ENCODE peak calls at places on chromosomes 1 and 21, in seven cellular contexts. One of them, this sample, is unnamed.

GRCh38 chr21:45594721-45595489 is 48.6 kb upstream of the PCBP3 start:
- DNase-seq in stromal cell of bone marrow: no peak
- DNase-seq in NT2/D1: no peak
- DNase-seq in PC-9: no peak
- DNase-seq in mesendoderm: no peak
- DNase-seq in GM12865: no peak
- DNase-seq in ovary: no peak
- DNase-seq in this sample: no peak

GRCh38 chr1:26696645-26697440 is 1.0 kb downstream of the ARID1A start:
- DNase-seq in stromal cell of bone marrow: no peak
- DNase-seq in NT2/D1: no peak
- DNase-seq in PC-9: no peak
- DNase-seq in mesendoderm: no peak
- DNase-seq in GM12865: peak
- DNase-seq in ovary: peak
- DNase-seq in this sample: peak

GRCh38 chr21:31489014-31489413 is 145.0 kb upstream of the TIAM1 start:
- DNase-seq in stromal cell of bone marrow: no peak
- DNase-seq in NT2/D1: no peak
- DNase-seq in PC-9: no peak
- DNase-seq in mesendoderm: no peak
- DNase-seq in GM12865: no peak
- DNase-seq in ovary: no peak
- DNase-seq in this sample: no peak

GRCh38 chr21:34857122-34857713 is 188.4 kb downstream of the CLIC6 start:
- DNase-seq in stromal cell of bone marrow: no peak
- DNase-seq in NT2/D1: no peak
- DNase-seq in PC-9: no peak
- DNase-seq in mesendoderm: no peak
- DNase-seq in GM12865: no peak
- DNase-seq in ovary: no peak
- DNase-seq in this sample: no peak

GRCh38 chr1:74427676-74428075 is 84.7 kb downstream of the LRRC53 start:
- DNase-seq in stromal cell of bone marrow: no peak
- DNase-seq in NT2/D1: no peak
- DNase-seq in PC-9: no peak
- DNase-seq in mesendoderm: no peak
- DNase-seq in GM12865: no peak
- DNase-seq in ovary: no peak
- DNase-seq in this sample: no peak

GRCh38 chr1:166811691-166812090 is 27.6 kb upstream of the POGK start:
- DNase-seq in stromal cell of bone marrow: peak
- DNase-seq in NT2/D1: no peak
- DNase-seq in PC-9: no peak
- DNase-seq in mesendoderm: no peak
- DNase-seq in GM12865: no peak
- DNase-seq in ovary: no peak
- DNase-seq in this sample: no peak

GRCh38 chr1:232904566-232904965 is 45.8 kb upstream of the NTPCR start:
- DNase-seq in stromal cell of bone marrow: peak
- DNase-seq in NT2/D1: no peak
- DNase-seq in PC-9: no peak
- DNase-seq in mesendoderm: peak
- DNase-seq in GM12865: peak
- DNase-seq in ovary: no peak
- DNase-seq in this sample: no peak

GRCh38 chr1:205669341-205670142 is 10.8 kb downstream of the SLC45A3 start:
- DNase-seq in stromal cell of bone marrow: no peak
- DNase-seq in NT2/D1: no peak
- DNase-seq in PC-9: no peak
- DNase-seq in mesendoderm: no peak
- DNase-seq in GM12865: peak
- DNase-seq in ovary: no peak
- DNase-seq in this sample: no peak

GRCh38 chr1:214670098-214670497 is 67.1 kb downstream of the CENPF start:
- DNase-seq in stromal cell of bone marrow: no peak
- DNase-seq in NT2/D1: no peak
- DNase-seq in PC-9: no peak
- DNase-seq in mesendoderm: no peak
- DNase-seq in GM12865: no peak
- DNase-seq in ovary: peak
- DNase-seq in this sample: peak